ENCODE peak calls at places on chromosome 11, in six cellular contexts. F is right lobe of liver, T is heart right ventricle, D is ovary, H is transverse colon, W is stomach. S is an unnamed sample.

GRCh38 chr11:95688501-95689222 is 100.9 kb downstream of the FAM76B start:
- DNase-seq in F (no peak), T (no peak), D (no peak), H (no peak), W (no peak), S (no peak)

GRCh38 chr11:126194121-126194543 is 17.3 kb downstream of the RPUSD4 start:
- DNase-seq in F (no peak), T (peak; percentile 36), D (peak; percentile 65), H (peak; percentile 55), W (peak; percentile 34), S (no peak)

GRCh38 chr11:77142091-77142975 is 14.3 kb downstream of the MYO7A start:
- DNase-seq in F (peak; percentile 35), T (no peak), D (no peak), H (no peak), W (no peak), S (no peak)

GRCh38 chr11:94732617-94733292 is 35.4 kb upstream of the AMOTL1 start:
- DNase-seq in F (no peak), T (peak; percentile 78), D (no peak), H (no peak), W (no peak), S (peak; percentile 72)

GRCh38 chr11:108019870-108020540 is 11.3 kb downstream of the CUL5 start:
- DNase-seq in F (no peak), T (no peak), D (no peak), H (no peak), W (no peak), S (no peak)

GRCh38 chr11:97687106-97687505 is 1297.3 kb downstream of the JRKL start:
- DNase-seq in F (no peak), T (no peak), D (no peak), H (no peak), W (no peak), S (no peak)

GRCh38 chr11:123474994-123475393 is 44.9 kb downstream of the GRAMD1B start:
- DNase-seq in F (no peak), T (no peak), D (no peak), H (no peak), W (no peak), S (no peak)

GRCh38 chr11:48244804-48245203 is at the start of gene OR4X2:
- DNase-seq in F (no peak), T (no peak), D (no peak), H (no peak), W (no peak), S (no peak)

GRCh38 chr11:33942954-33943353 is 51.1 kb upstream of the LMO2 start:
- DNase-seq in F (no peak), T (peak; percentile 58), D (no peak), H (no peak), W (no peak), S (peak; percentile 46)

GRCh38 chr11:74142624-74143023 is 28.2 kb downstream of the C2CD3 start:
- DNase-seq in F (no peak), T (no peak), D (no peak), H (no peak), W (no peak), S (no peak)

GRCh38 chr11:104625246-104625645 is 273.0 kb downstream of the CASP12 start:
- DNase-seq in F (no peak), T (no peak), D (no peak), H (no peak), W (no peak), S (no peak)

GRCh38 chr11:43547900-43548381 is 132.6 kb upstream of the HSD17B12 start:
- DNase-seq in F (no peak), T (no peak), D (peak; percentile 88), H (no peak), W (peak; percentile 41), S (no peak)

GRCh38 chr11:36702330-36703054 is 104.5 kb upstream of the RAG2 start:
- DNase-seq in F (no peak), T (peak; percentile 37), D (no peak), H (no peak), W (no peak), S (no peak)

GRCh38 chr11:43923327-43924111 is 18.9 kb upstream of the C11orf96 start:
- DNase-seq in F (no peak), T (peak; percentile 78), D (no peak), H (no peak), W (no peak), S (peak; percentile 70)

GRCh38 chr11:14270690-14271542 is 88.1 kb downstream of the RRAS2 start:
- DNase-seq in F (no peak), T (no peak), D (no peak), H (no peak), W (no peak), S (no peak)

GRCh38 chr11:115215694-115216615 is 288.3 kb downstream of the CADM1 start:
- DNase-seq in F (no peak), T (no peak), D (no peak), H (no peak), W (no peak), S (no peak)

GRCh38 chr11:48104562-48104924 is 112.1 kb upstream of the OR4B1 start:
- DNase-seq in F (no peak), T (no peak), D (no peak), H (no peak), W (no peak), S (no peak)

GRCh38 chr11:38971141-38971540 is 2373.1 kb upstream of the RAG2 start:
- DNase-seq in F (no peak), T (no peak), D (no peak), H (no peak), W (no peak), S (no peak)

GRCh38 chr11:89442801-89443200 is 48.4 kb downstream of the NOX4 start:
- DNase-seq in F (no peak), T (no peak), D (no peak), H (no peak), W (no peak), S (no peak)

DNA sequence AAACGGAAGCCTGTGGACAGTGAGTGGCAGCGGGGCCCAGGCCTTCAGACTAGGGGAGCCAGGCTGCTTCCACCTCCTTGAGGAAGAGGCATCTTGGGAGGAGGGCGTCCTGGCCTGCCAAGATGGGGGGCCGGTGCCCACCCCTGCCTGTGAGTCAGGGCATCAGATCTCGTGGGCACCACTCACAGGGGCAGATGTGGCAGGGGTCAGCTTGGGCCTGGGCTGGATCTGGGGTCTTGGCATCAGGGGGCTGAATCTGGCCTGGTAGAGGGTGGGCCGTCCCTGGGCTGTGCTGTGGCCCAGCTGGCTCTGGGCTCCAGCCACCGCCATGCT is 24.1 kb upstream of the TH start:
- DNase-seq in F (no peak), T (no peak), D (no peak), H (no peak), W (no peak), S (no peak)
- H3K27me3 ChIP-seq in F (no peaks in the 10 kb centered on the region), T (peaks cover 19% of the 10 kb centered on the region), D (no peaks in the 10 kb centered on the region), H (peaks cover 18% of the 10 kb centered on the region), W (peaks cover 51% of the 10 kb centered on the region), S (no peaks in the 10 kb centered on the region)

DNA sequence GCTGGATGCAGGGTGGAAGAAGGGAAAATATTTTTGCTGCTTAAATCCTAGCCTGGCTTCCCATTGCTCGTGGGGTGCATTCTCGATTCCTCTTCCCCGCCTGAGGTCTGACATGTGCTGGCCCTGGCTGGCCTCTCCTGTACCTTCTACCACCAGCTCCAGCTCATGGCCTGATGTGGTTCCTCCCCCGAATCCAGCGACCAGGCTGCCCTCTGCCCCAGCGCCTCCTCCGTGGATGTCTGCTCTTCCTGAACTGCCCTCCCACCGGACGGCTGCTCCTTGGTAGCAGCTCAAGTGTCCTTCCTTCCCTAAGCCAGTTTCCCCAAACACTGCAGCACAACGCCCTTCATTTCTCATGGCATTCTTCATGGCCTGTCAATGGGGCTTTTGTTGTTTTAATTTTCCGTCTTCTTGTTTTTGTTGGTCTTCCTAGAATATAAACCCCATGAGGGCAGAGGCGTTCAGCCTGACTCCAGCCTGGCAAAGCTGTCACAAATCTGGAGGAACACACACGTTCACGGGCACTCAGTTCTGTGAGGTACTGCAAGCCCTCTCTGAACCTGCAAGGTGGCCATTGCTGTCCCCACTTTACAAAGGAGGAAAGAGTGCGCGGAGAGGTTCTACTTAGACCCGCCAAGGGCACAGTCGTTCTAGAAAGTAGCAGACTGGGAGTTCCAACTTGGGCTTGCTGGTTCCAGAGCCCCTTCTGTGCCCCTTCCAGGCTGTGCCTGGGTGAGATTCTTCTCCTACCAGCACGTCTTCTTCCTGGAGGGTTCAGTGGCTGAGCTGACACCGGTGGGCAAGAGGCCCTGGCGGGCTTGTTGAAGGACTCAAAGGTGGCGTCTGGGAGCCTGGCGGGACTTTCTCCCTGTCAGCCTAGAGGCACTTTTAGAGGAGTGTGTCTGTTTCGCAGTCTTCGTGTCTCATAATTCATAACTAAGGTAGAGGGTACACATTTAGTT is 955 bp upstream of the LRP5 start:
- DNase-seq in F (no peak), T (no peak), D (no peak), H (no peak), W (no peak), S (no peak)
- H3K27ac ChIP-seq in F (no peak overlapping the region), T (peak overlapping the region; percentile 75), D (peak overlapping the region; percentile 60), H (peak overlapping the region; percentile 89), W (peak overlapping the region; percentile 71), S (no peak overlapping the region)

GRCh38 chr11:119473901-119474681 is 51.1 kb upstream of the THY1 start:
- DNase-seq in F (no peak), T (no peak), D (no peak), H (no peak), W (no peak), S (no peak)

GRCh38 chr11:119476038-119476437 is 53.1 kb upstream of the THY1 start:
- DNase-seq in F (no peak), T (no peak), D (no peak), H (no peak), W (no peak), S (no peak)

GRCh38 chr11:119476666-119477331 is 53.8 kb upstream of the THY1 start:
- DNase-seq in F (no peak), T (no peak), D (no peak), H (no peak), W (peak; percentile 21), S (no peak)

GRCh38 chr11:119473226-119473625 is 50.3 kb upstream of the THY1 start:
- DNase-seq in F (no peak), T (no peak), D (no peak), H (no peak), W (no peak), S (no peak)

DNA sequence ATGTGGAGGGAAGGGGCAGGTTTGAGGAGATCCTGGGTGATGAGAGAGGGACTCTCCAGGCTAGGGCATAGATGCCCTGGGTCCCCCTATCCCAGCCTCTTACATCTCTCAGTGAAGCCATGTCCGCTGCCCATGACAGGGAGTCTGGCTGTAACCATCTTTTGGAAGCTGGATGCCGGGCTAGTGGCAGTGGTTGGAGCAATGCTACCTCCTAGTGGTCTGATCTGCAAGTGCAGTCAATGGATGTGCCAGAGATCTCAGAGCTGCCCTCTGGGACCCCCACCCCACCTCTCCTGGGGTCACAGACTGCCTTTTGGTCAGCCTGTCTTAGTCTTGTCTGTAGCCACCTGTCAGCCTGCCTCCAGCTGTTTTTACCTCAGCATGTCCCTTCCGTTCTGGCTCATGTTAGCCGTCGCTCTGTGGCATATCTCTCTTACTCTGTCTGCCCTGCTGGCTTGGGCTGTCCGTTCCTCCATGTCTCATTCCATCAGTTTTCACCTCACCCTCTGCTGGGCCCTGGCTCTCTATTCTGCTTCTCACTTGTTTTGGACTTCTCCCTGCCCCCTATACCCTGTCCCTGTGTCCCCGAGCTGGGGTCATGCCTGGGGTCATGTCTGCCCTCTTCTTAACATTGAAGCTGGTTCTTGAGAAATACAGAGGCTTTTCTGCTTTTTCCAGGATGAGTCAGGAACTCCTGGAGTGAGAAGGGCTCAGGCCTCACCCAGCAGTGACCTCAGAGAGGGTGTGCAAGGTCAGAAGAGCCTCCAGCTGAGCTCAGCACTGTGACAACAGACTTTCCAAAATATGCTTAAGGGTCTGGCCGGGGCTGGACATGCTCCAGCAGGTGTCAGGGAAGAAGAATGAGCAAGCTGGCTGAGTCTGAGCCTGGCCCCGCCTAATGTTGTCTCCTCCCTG is 52.0 kb upstream of the THY1 start:
- DNase-seq in F (no peak), T (peak; percentile 64), D (peak; percentile 68), H (peak; percentile 40), W (peak; percentile 59), S (peak; percentile 63)
- TF ChIP-seq CTCF in F (peak; percentile 87), T (peak; percentile 84), D (peak; percentile 63), H (peak; percentile 74), W (peak; percentile 82), S (peak; percentile 88)

GRCh38 chr11:129739339-129739738 is 76.3 kb upstream of the TMEM45B start:
- DNase-seq in F (no peak), T (no peak), D (no peak), H (no peak), W (no peak), S (no peak)
- H3K27me3 ChIP-seq in F (no peaks in the 10 kb centered on the region), T (peaks cover 12% of the 10 kb centered on the region), D (no peaks in the 10 kb centered on the region), H (no peaks in the 10 kb centered on the region), W (peaks cover 5% of the 10 kb centered on the region), S (peaks cover 17% of the 10 kb centered on the region)

S was measured in heart left ventricle.